ENCODE peak calls at places on chromosomes 7 and 10, in four cellular contexts. Y is stimulated activated CD8-positive, alpha-beta memory T cell treated with anti-CD3 and anti-CD28 coated beads, Interleukin-7, amount 100 ng/mL, for 4 hours; J is occipital lobe; C is activated CD4-positive, alpha-beta T cell treated with anti-CD3 and anti-CD28 coated beads, Interleukin-2, amount 50 U/mL, for 48 hours. X is an unnamed sample.

GRCh38 chr7:89223906-89224395 is 428.4 kb upstream of the TEX47 start:
- DNase-seq in Y (no peak), J (no peak), C (no peak), X (no peak)

GRCh38 chr10:23063387-23064287 is 31.7 kb upstream of the MSRB2 start:
- DNase-seq in Y (no peak), J (peak; percentile 10), C (no peak), X (no peak)

GRCh38 chr10:9602930-9603459 is 1414.7 kb upstream of the CELF2 start:
- DNase-seq in Y (no peak), J (no peak), C (no peak), X (no peak)

GRCh38 chr7:6271694-6272371 is 591 bp downstream of the CYTH3 start:
- DNase-seq in Y (peak; percentile 14), J (no peak), C (peak; percentile 12), X (peak; percentile 31)

GRCh38 chr10:130353928-130354327 is 217.7 kb downstream of the GLRX3 start:
- DNase-seq in Y (no peak), J (no peak), C (no peak), X (no peak)

GRCh38 chr10:98509745-98510144 is 63.0 kb upstream of the HPS1 start:
- DNase-seq in Y (no peak), J (no peak), C (no peak), X (no peak)

GRCh38 chr10:46247808-46248569 is 38.8 kb upstream of the ANTXRL start:
- DNase-seq in Y (no peak), J (no peak), C (no peak), X (no peak)

GRCh38 chr7:113314594-113314993 is 196.2 kb upstream of the SMIM30 start:
- DNase-seq in Y (no peak), J (no peak), C (no peak), X (no peak)

GRCh38 chr7:129741743-129742213 is 130.3 kb downstream of the NRF1 start:
- DNase-seq in Y (no peak), J (no peak), C (no peak), X (peak; percentile 27)

GRCh38 chr7:11294965-11295364 is 321.3 kb downstream of the PHF14 start:
- DNase-seq in Y (no peak), J (no peak), C (no peak), X (no peak)

GRCh38 chr7:47601119-47601880 is 19.4 kb upstream of the TNS3 start:
- DNase-seq in Y (no peak), J (no peak), C (no peak), X (peak; percentile 36)

GRCh38 chr10:80588506-80589020 is 50.9 kb downstream of the SH2D4B start:
- DNase-seq in Y (no peak), J (no peak), C (no peak), X (no peak)

GRCh38 chr10:112383325-112383724 is 9.4 kb downstream of the ACSL5 start:
- DNase-seq in Y (no peak), J (no peak), C (peak; percentile 27), X (peak; percentile 65)

GRCh38 chr7:148262721-148263229 is 327.8 kb upstream of the C7orf33 start:
- DNase-seq in Y (peak; percentile 26), J (peak; percentile 65), C (peak; percentile 70), X (peak; percentile 46)

GRCh38 chr10:98446656-98447221 is at the start of gene HPS1:
- DNase-seq in Y (peak; percentile 78), J (peak; percentile 62), C (peak; percentile 86), X (peak; percentile 74)

GRCh38 chr7:78679477-78679876 is 774.0 kb downstream of the MAGI2 start:
- DNase-seq in Y (no peak), J (no peak), C (no peak), X (no peak)

GRCh38 chr7:37208528-37208927 is 240.1 kb downstream of the ELMO1 start:
- DNase-seq in Y (no peak), J (peak; percentile 23), C (no peak), X (peak; percentile 92)

GRCh38 chr10:917999-918398 is 13.5 kb downstream of the LARP4B start:
- DNase-seq in Y (no peak), J (no peak), C (no peak), X (no peak)

GRCh38 chr10:119370972-119371703 is 163.8 kb downstream of the GRK5 start:
- DNase-seq in Y (no peak), J (no peak), C (no peak), X (peak; percentile 90)